ENCODE peak calls at places on chromosomes 7 and 10, in five cellular contexts. N is HT1080; Y is adrenal gland; P is activated T-helper 9 cell treated with anti-CD3 and anti-CD28 coated beads, Interleukin-2, amount 50 U/mL, for 16 hours; B is kidney glomerular epithelial cell. E is an unnamed sample.

GRCh38 chr7:140316165-140316661 is 82.1 kb downstream of the SLC37A3 start:
- DNase-seq in N (peak; percentile 74), Y (peak; percentile 84), P (no peak), B (peak; percentile 90), E (no peak)

GRCh38 chr10:119341236-119342016 is 134.1 kb downstream of the GRK5 start:
- DNase-seq in N (peak; percentile 90), Y (no peak), P (peak; percentile 14), B (peak; percentile 75), E (no peak)

GRCh38 chr7:119270045-119270464 is 1002.9 kb upstream of the KCND2 start:
- DNase-seq in N (peak; percentile 66), Y (peak; percentile 33), P (no peak), B (peak; percentile 45), E (peak; percentile 47)

GRCh38 chr10:1141261-1141660 is 85.1 kb downstream of the WDR37 start:
- DNase-seq in N (no peak), Y (no peak), P (no peak), B (no peak), E (no peak)

GRCh38 chr7:43038229-43038628 is 74.2 kb upstream of the HECW1 start:
- DNase-seq in N (peak; percentile 3), Y (no peak), P (no peak), B (no peak), E (no peak)

GRCh38 chr10:35640951-35641429 is 1.1 kb downstream of the FZD8 start:
- DNase-seq in N (peak; percentile 80), Y (peak; percentile 73), P (peak; percentile 17), B (peak; percentile 55), E (peak; percentile 82)

GRCh38 chr7:77731716-77732115 is 35.5 kb downstream of the RSBN1L start:
- DNase-seq in N (no peak), Y (no peak), P (no peak), B (no peak), E (no peak)

GRCh38 chr10:121077331-121077730 is 226.2 kb downstream of the WDR11 start:
- DNase-seq in N (no peak), Y (no peak), P (no peak), B (no peak), E (no peak)

GRCh38 chr10:47049056-47049851 is 138.0 kb downstream of the PTPN20 start:
- DNase-seq in N (no peak), Y (peak; percentile 1), P (no peak), B (no peak), E (no peak)

GRCh38 chr10:43981232-43981631 is 332.6 kb upstream of the ZNF32 start:
- DNase-seq in N (no peak), Y (no peak), P (no peak), B (peak; percentile 39), E (no peak)

GRCh38 chr10:74419491-74420466 is 268.8 kb downstream of the ADK start:
- DNase-seq in N (peak; percentile 50), Y (no peak), P (no peak), B (peak; percentile 22), E (peak; percentile 32)

GRCh38 chr7:7569113-7569527 is 2.4 kb downstream of the MIOS start:
- DNase-seq in N (no peak), Y (no peak), P (no peak), B (no peak), E (no peak)

GRCh38 chr10:22252801-22253577 is 35.2 kb upstream of the EBLN1 start:
- DNase-seq in N (no peak), Y (peak; percentile 21), P (peak; percentile 20), B (no peak), E (peak; percentile 5)

GRCh38 chr7:149427096-149427680 is 33.7 kb downstream of the ZNF777 start:
- DNase-seq in N (no peak), Y (no peak), P (no peak), B (no peak), E (peak; percentile 52)